ENCODE peak calls at places on chromosomes 7 and 10, in ten cellular contexts. One of them, this sample, is unnamed.

GRCh38 chr10:112335866-112336265 is 38.0 kb upstream of the ACSL5 start:
- DNase-seq in left ventricle myocardium inferior: no peak
- DNase-seq in AG04450: no peak
- DNase-seq in GM12865: no peak
- DNase-seq in IMR-90: no peak
- DNase-seq in fibroblast of villous mesenchyme: no peak
- DNase-seq in spleen: no peak
- DNase-seq in sigmoid colon: no peak
- DNase-seq in heart left ventricle: no peak
- DNase-seq in cardiac fibroblast: no peak
- DNase-seq in this sample: no peak

GRCh38 chr10:5659702-5660528 is 6.5 kb downstream of the ASB13 start:
- DNase-seq in left ventricle myocardium inferior: no peak
- DNase-seq in AG04450: peak; percentile 10
- DNase-seq in GM12865: peak; percentile 50
- DNase-seq in IMR-90: peak; percentile 79
- DNase-seq in fibroblast of villous mesenchyme: peak; percentile 70
- DNase-seq in spleen: no peak
- DNase-seq in sigmoid colon: no peak
- DNase-seq in heart left ventricle: peak; percentile 48
- DNase-seq in cardiac fibroblast: peak; percentile 60
- DNase-seq in this sample: peak; percentile 64

GRCh38 chr7:124257638-124258308 is 224.9 kb upstream of the TMEM229A start:
- DNase-seq in left ventricle myocardium inferior: no peak
- DNase-seq in AG04450: no peak
- DNase-seq in GM12865: peak; percentile 25
- DNase-seq in IMR-90: peak; percentile 37
- DNase-seq in fibroblast of villous mesenchyme: no peak
- DNase-seq in spleen: no peak
- DNase-seq in sigmoid colon: no peak
- DNase-seq in heart left ventricle: no peak
- DNase-seq in cardiac fibroblast: no peak
- DNase-seq in this sample: no peak

GRCh38 chr10:101064415-101065030 is 2.7 kb downstream of the KAZALD1 start:
- DNase-seq in left ventricle myocardium inferior: no peak
- DNase-seq in AG04450: no peak
- DNase-seq in GM12865: no peak
- DNase-seq in IMR-90: no peak
- DNase-seq in fibroblast of villous mesenchyme: no peak
- DNase-seq in spleen: no peak
- DNase-seq in sigmoid colon: no peak
- DNase-seq in heart left ventricle: no peak
- DNase-seq in cardiac fibroblast: no peak
- DNase-seq in this sample: no peak

GRCh38 chr7:47145326-47145725 is 436.6 kb downstream of the TNS3 start:
- DNase-seq in left ventricle myocardium inferior: no peak
- DNase-seq in AG04450: no peak
- DNase-seq in GM12865: no peak
- DNase-seq in IMR-90: no peak
- DNase-seq in fibroblast of villous mesenchyme: no peak
- DNase-seq in spleen: no peak
- DNase-seq in sigmoid colon: no peak
- DNase-seq in heart left ventricle: no peak
- DNase-seq in cardiac fibroblast: peak; percentile 6
- DNase-seq in this sample: no peak

GRCh38 chr10:118459642-118460193 is 117.6 kb upstream of the FAM204A start:
- DNase-seq in left ventricle myocardium inferior: peak; percentile 19
- DNase-seq in AG04450: peak; percentile 18
- DNase-seq in GM12865: peak; percentile 51
- DNase-seq in IMR-90: peak; percentile 39
- DNase-seq in fibroblast of villous mesenchyme: peak; percentile 59
- DNase-seq in spleen: no peak
- DNase-seq in sigmoid colon: peak; percentile 75
- DNase-seq in heart left ventricle: peak; percentile 31
- DNase-seq in cardiac fibroblast: peak; percentile 62
- DNase-seq in this sample: no peak

GRCh38 chr10:17428616-17429097 is 25.7 kb downstream of the ST8SIA6 start:
- DNase-seq in left ventricle myocardium inferior: no peak
- DNase-seq in AG04450: no peak
- DNase-seq in GM12865: peak; percentile 54
- DNase-seq in IMR-90: no peak
- DNase-seq in fibroblast of villous mesenchyme: no peak
- DNase-seq in spleen: peak; percentile 77
- DNase-seq in sigmoid colon: no peak
- DNase-seq in heart left ventricle: no peak
- DNase-seq in cardiac fibroblast: no peak
- DNase-seq in this sample: no peak

GRCh38 chr7:26515462-26515861 is 223.8 kb downstream of the SNX10 start:
- DNase-seq in left ventricle myocardium inferior: no peak
- DNase-seq in AG04450: no peak
- DNase-seq in GM12865: no peak
- DNase-seq in IMR-90: no peak
- DNase-seq in fibroblast of villous mesenchyme: no peak
- DNase-seq in spleen: no peak
- DNase-seq in sigmoid colon: no peak
- DNase-seq in heart left ventricle: no peak
- DNase-seq in cardiac fibroblast: no peak
- DNase-seq in this sample: no peak

GRCh38 chr10:17138450-17139062 is 8.9 kb upstream of the CUBN start:
- DNase-seq in left ventricle myocardium inferior: no peak
- DNase-seq in AG04450: no peak
- DNase-seq in GM12865: no peak
- DNase-seq in IMR-90: no peak
- DNase-seq in fibroblast of villous mesenchyme: no peak
- DNase-seq in spleen: no peak
- DNase-seq in sigmoid colon: no peak
- DNase-seq in heart left ventricle: no peak
- DNase-seq in cardiac fibroblast: no peak
- DNase-seq in this sample: no peak

GRCh38 chr7:47371317-47371716 is 210.6 kb downstream of the TNS3 start:
- DNase-seq in left ventricle myocardium inferior: no peak
- DNase-seq in AG04450: no peak
- DNase-seq in GM12865: no peak
- DNase-seq in IMR-90: no peak
- DNase-seq in fibroblast of villous mesenchyme: no peak
- DNase-seq in spleen: peak; percentile 52
- DNase-seq in sigmoid colon: no peak
- DNase-seq in heart left ventricle: no peak
- DNase-seq in cardiac fibroblast: no peak
- DNase-seq in this sample: no peak

DNA sequence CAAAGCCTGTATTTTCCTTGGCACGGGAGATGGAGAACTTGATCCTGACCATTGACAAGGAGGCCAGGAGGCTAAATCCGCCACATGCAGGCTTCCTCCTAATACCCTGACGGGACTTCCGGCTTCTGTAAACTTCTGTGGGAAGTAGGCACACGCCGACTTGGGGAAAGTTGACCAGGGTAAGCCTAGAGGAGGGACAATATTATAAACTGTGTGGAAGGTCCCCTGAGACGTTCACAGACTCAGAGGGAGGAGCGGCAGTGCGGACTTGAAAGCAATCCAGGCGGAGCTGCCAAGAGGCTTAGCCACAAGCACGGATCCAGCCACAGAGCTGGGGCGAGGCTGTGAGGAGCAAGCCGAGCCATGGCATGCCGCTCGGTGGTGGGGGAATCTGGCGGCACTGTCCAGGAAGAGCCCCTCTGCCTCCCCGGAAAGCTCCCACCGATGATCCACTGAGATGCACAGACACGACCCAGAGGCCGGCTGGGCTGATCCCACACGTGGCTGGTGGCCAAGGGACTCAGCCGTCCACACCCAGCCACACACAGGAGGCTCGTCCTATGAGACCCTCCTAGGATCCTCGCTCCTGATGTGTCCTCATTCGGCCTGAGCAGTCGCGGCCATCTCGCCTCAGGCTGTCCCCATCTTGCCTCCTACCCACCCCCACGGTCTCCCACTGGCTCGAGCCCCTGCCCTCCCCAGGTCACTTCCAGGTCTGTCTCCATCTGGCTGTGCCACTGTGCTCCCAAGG is 40.0 kb upstream of the INSIG1 start:
- DNase-seq in left ventricle myocardium inferior: peak; percentile 66
- DNase-seq in AG04450: no peak
- DNase-seq in GM12865: no peak
- DNase-seq in IMR-90: no peak
- DNase-seq in fibroblast of villous mesenchyme: peak; percentile 83
- DNase-seq in spleen: no peak
- DNase-seq in sigmoid colon: peak; percentile 84
- DNase-seq in heart left ventricle: peak; percentile 83
- DNase-seq in cardiac fibroblast: peak; percentile 73
- DNase-seq in this sample: no peak
- H3K4me3 ChIP-seq in left ventricle myocardium inferior: peak overlapping the region; percentile 47
- H3K4me3 ChIP-seq in AG04450: no peak overlapping the region
- H3K4me3 ChIP-seq in GM12865: no peak overlapping the region
- H3K4me3 ChIP-seq in IMR-90: no peak overlapping the region
- H3K4me3 ChIP-seq in fibroblast of villous mesenchyme: no peak overlapping the region
- H3K4me3 ChIP-seq in spleen: no peak overlapping the region
- H3K4me3 ChIP-seq in sigmoid colon: no peak overlapping the region
- H3K4me3 ChIP-seq in heart left ventricle: no peak overlapping the region
- H3K4me3 ChIP-seq in cardiac fibroblast: no peak overlapping the region
- H3K4me3 ChIP-seq in this sample: no peak overlapping the region

GRCh38 chr7:156585926-156586325 is 54.6 kb upstream of the RNF32 start:
- DNase-seq in left ventricle myocardium inferior: no peak
- DNase-seq in AG04450: no peak
- DNase-seq in GM12865: no peak
- DNase-seq in IMR-90: no peak
- DNase-seq in fibroblast of villous mesenchyme: no peak
- DNase-seq in spleen: no peak
- DNase-seq in sigmoid colon: no peak
- DNase-seq in heart left ventricle: no peak
- DNase-seq in cardiac fibroblast: no peak
- DNase-seq in this sample: no peak

GRCh38 chr7:156580036-156580435 is 60.5 kb upstream of the RNF32 start:
- DNase-seq in left ventricle myocardium inferior: no peak
- DNase-seq in AG04450: no peak
- DNase-seq in GM12865: no peak
- DNase-seq in IMR-90: no peak
- DNase-seq in fibroblast of villous mesenchyme: no peak
- DNase-seq in spleen: no peak
- DNase-seq in sigmoid colon: no peak
- DNase-seq in heart left ventricle: no peak
- DNase-seq in cardiac fibroblast: no peak
- DNase-seq in this sample: no peak

GRCh38 chr7:156579566-156579965 is 61.0 kb upstream of the RNF32 start:
- DNase-seq in left ventricle myocardium inferior: no peak
- DNase-seq in AG04450: no peak
- DNase-seq in GM12865: no peak
- DNase-seq in IMR-90: no peak
- DNase-seq in fibroblast of villous mesenchyme: no peak
- DNase-seq in spleen: no peak
- DNase-seq in sigmoid colon: no peak
- DNase-seq in heart left ventricle: no peak
- DNase-seq in cardiac fibroblast: no peak
- DNase-seq in this sample: no peak

GRCh38 chr7:156585025-156585648 is 55.4 kb upstream of the RNF32 start:
- DNase-seq in left ventricle myocardium inferior: no peak
- DNase-seq in AG04450: no peak
- DNase-seq in GM12865: no peak
- DNase-seq in IMR-90: no peak
- DNase-seq in fibroblast of villous mesenchyme: no peak
- DNase-seq in spleen: no peak
- DNase-seq in sigmoid colon: no peak
- DNase-seq in heart left ventricle: no peak
- DNase-seq in cardiac fibroblast: no peak
- DNase-seq in this sample: no peak

DNA sequence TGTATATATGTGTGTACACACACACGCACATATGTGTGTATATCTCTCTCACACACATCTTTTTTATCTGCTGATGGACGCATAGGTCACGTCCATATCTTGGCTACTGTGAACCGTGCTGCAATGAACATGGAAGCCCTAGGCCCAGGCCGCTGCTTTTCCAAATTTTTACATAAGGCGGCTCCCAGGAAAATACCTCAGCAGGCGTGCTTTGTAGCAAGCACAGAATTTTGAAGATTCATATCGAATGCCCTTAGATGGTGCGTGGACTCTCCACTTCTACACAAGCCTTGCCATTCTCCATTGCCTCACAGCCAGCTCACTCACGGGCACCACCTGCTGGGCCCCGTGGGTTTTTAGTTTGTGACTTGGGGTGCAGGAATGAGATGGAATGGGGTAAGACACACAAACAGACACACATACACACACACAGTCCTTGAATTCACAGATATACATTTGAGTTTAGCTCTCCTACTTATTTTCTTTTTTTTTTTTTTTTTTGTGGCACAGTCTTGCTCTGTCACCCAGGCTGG is 57.9 kb upstream of the RNF32 start:
- DNase-seq in left ventricle myocardium inferior: no peak
- DNase-seq in AG04450: no peak
- DNase-seq in GM12865: peak; percentile 7
- DNase-seq in IMR-90: no peak
- DNase-seq in fibroblast of villous mesenchyme: no peak
- DNase-seq in spleen: no peak
- DNase-seq in sigmoid colon: no peak
- DNase-seq in heart left ventricle: no peak
- DNase-seq in cardiac fibroblast: no peak
- DNase-seq in this sample: no peak
- TF ChIP-seq CTCF in left ventricle myocardium inferior: no peak
- TF ChIP-seq CTCF in AG04450: no peak
- TF ChIP-seq CTCF in GM12865: peak; percentile 18
- TF ChIP-seq CTCF in IMR-90: no peak
- TF ChIP-seq CTCF in fibroblast of villous mesenchyme: no peak
- TF ChIP-seq CTCF in spleen: no peak
- TF ChIP-seq CTCF in sigmoid colon: no peak
- TF ChIP-seq CTCF in heart left ventricle: no peak
- TF ChIP-seq CTCF in cardiac fibroblast: no peak
- TF ChIP-seq CTCF in this sample: no peak

GRCh38 chr7:712601-713457 is 13.7 kb upstream of the DNAAF5 start:
- DNase-seq in left ventricle myocardium inferior: no peak
- DNase-seq in AG04450: no peak
- DNase-seq in GM12865: no peak
- DNase-seq in IMR-90: no peak
- DNase-seq in fibroblast of villous mesenchyme: no peak
- DNase-seq in spleen: peak; percentile 72
- DNase-seq in sigmoid colon: peak; percentile 64
- DNase-seq in heart left ventricle: no peak
- DNase-seq in cardiac fibroblast: no peak
- DNase-seq in this sample: no peak
- H3K4me3 ChIP-seq in left ventricle myocardium inferior: peak overlapping the region; percentile 73
- H3K4me3 ChIP-seq in AG04450: peak overlapping the region; percentile 27
- H3K4me3 ChIP-seq in GM12865: no peak overlapping the region
- H3K4me3 ChIP-seq in IMR-90: peak overlapping the region; percentile 52
- H3K4me3 ChIP-seq in fibroblast of villous mesenchyme: no peak overlapping the region
- H3K4me3 ChIP-seq in spleen: peak overlapping the region; percentile 52
- H3K4me3 ChIP-seq in sigmoid colon: peak overlapping the region; percentile 68
- H3K4me3 ChIP-seq in heart left ventricle: no peak overlapping the region
- H3K4me3 ChIP-seq in cardiac fibroblast: peak overlapping the region; percentile 29
- H3K4me3 ChIP-seq in this sample: no peak overlapping the region

DNA sequence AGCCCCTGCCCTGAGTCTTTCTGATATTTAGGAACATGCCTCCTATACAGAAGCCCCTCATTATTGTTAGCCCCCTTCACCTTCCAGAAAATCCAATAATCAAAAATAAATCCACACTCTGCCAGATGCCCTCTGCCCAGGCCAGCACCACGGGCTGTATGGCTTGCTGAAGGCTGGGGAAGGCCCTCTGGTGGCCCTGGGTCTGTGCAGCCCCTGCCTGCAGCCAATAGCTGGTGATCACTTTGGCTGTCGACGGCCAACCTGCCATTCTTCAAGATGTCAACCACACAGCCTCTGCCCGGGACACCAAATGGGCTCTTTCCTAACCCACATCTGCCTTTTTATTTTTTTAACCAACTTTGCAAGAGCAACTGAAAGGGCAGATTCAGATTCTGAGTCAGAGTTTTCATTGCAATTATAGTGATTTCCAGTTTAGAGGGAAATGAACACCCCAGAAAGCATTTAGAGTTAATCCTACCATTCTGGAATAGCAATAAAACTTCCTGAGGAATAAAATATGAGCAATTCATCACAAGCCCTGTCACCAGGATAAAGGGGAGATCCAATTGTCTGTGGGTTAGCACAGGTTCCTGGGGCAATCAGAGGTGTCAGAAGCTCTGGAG is 211.4 kb downstream of the GRID1 start:
- DNase-seq in left ventricle myocardium inferior: no peak
- DNase-seq in AG04450: no peak
- DNase-seq in GM12865: no peak
- DNase-seq in IMR-90: no peak
- DNase-seq in fibroblast of villous mesenchyme: no peak
- DNase-seq in spleen: no peak
- DNase-seq in sigmoid colon: no peak
- DNase-seq in heart left ventricle: no peak
- DNase-seq in cardiac fibroblast: no peak
- DNase-seq in this sample: no peak
- TF ChIP-seq CTCF in left ventricle myocardium inferior: no peak
- TF ChIP-seq CTCF in AG04450: no peak
- TF ChIP-seq CTCF in GM12865: no peak
- TF ChIP-seq CTCF in IMR-90: no peak
- TF ChIP-seq CTCF in fibroblast of villous mesenchyme: no peak
- TF ChIP-seq CTCF in spleen: no peak
- TF ChIP-seq CTCF in sigmoid colon: no peak
- TF ChIP-seq CTCF in heart left ventricle: no peak
- TF ChIP-seq CTCF in cardiac fibroblast: no peak
- TF ChIP-seq CTCF in this sample: no peak

This sample was measured in kidney epithelial cell.